ENCODE peak calls at places on chromosomes 12 and 14, in four cellular contexts. T is GM23338, H is neural progenitor cell, E is hepatocyte. K is an unnamed sample.

GRCh38 chr12:123763093-123763492 is 992 bp downstream of the DNAH10 start:
- DNase-seq in T (peak), H (peak), E (no peak), K (no peak)

GRCh38 chr12:85923767-85924331 is 49.8 kb downstream of the NTS start:
- DNase-seq in T (peak), H (peak), E (peak), K (peak)

GRCh38 chr14:92670177-92670576 is 78.2 kb downstream of the LGMN start:
- DNase-seq in T (no peak), H (no peak), E (no peak), K (peak)

GRCh38 chr12:93050026-93050747 is 121.1 kb upstream of the EEA1 start:
- DNase-seq in T (peak), H (no peak), E (no peak), K (no peak)

GRCh38 chr12:58443273-58443980 is 476.9 kb downstream of the LRIG3 start:
- DNase-seq in T (peak), H (peak), E (peak), K (peak)

GRCh38 chr14:101109347-101109638 is 205.8 kb upstream of the RTL1 start:
- DNase-seq in T (no peak), H (no peak), E (no peak), K (no peak)

GRCh38 chr12:56271031-56271430 is 4.3 kb downstream of the COQ10A start:
- DNase-seq in T (peak), H (peak), E (peak), K (peak)

GRCh38 chr14:51283402-51283825 is 43.4 kb downstream of the TMX1 start:
- DNase-seq in T (peak), H (peak), E (peak), K (peak)

GRCh38 chr14:77848031-77848430 is 48.1 kb downstream of the ADCK1 start:
- DNase-seq in T (no peak), H (no peak), E (no peak), K (no peak)

GRCh38 chr14:26068060-26068459 is 529.8 kb downstream of the NOVA1 start:
- DNase-seq in T (no peak), H (no peak), E (no peak), K (no peak)

GRCh38 chr12:86681062-86681461 is 424.9 kb upstream of the MGAT4C start:
- DNase-seq in T (no peak), H (no peak), E (no peak), K (no peak)

GRCh38 chr14:34364201-34364600 is 97.8 kb downstream of the SPTSSA start:
- DNase-seq in T (no peak), H (no peak), E (no peak), K (no peak)
- H3K27ac ChIP-seq in T (no peak), H (no peak), E (no peak), K (no peak)

GRCh38 chr12:10128687-10129086 is 1.3 kb downstream of the CLEC7A start:
- DNase-seq in T (no peak), H (no peak), E (no peak), K (no peak)
- H3K27ac ChIP-seq in T (no peak), H (no peak), E (no peak), K (no peak)

GRCh38 chr12:95335948-95336347 is 118.3 kb downstream of the VEZT start:
- DNase-seq in T (no peak), H (no peak), E (no peak), K (no peak)
- H3K27ac ChIP-seq in T (peak), H (peak), E (peak), K (peak)

GRCh38 chr12:6868211-6869048 is 1.1 kb downstream of the TPI1 start:
- DNase-seq in T (no peak), H (peak), E (no peak), K (peak)

GRCh38 chr12:6867407-6868210 is at the start of gene TPI1:
- DNase-seq in T (peak), H (peak), E (peak), K (peak)

GRCh38 chr12:6863586-6864321 is 3.6 kb upstream of the TPI1 start:
- DNase-seq in T (no peak), H (no peak), E (no peak), K (no peak)

GRCh38 chr12:6866920-6867406 is 368 bp upstream of the TPI1 start:
- DNase-seq in T (no peak), H (no peak), E (no peak), K (no peak)

GRCh38 chr12:6866163-6866919 is 990 bp upstream of the TPI1 start:
- DNase-seq in T (peak), H (peak), E (no peak), K (no peak)
- H3K27ac ChIP-seq in T (peak), H (no peak), E (peak), K (no peak)